ENCODE peak calls at places on chromosome X, in four cellular contexts. J, Q, G and D are unnamed samples. For H3K4me1, the result is how much of the 10 kb centered on the place peaks cover.

GRCh38 chrX:71143508-71143907 is 1.1 kb upstream of the NLGN3 start:
- DNase-seq in J (no peak), Q (no peak), G (no peak), D (no peak)

GRCh38 chrX:153381684-153382532 is 19.2 kb downstream of the PNMA6E start:
- DNase-seq in J (peak), Q (no peak), G (peak), D (peak)

GRCh38 chrX:54483946-54484345 is 12.1 kb downstream of the FGD1 start:
- DNase-seq in J (no peak), Q (no peak), G (no peak), D (no peak)

GRCh38 chrX:132023896-132024386 is 839 bp downstream of the STK26 start:
- DNase-seq in J (peak), Q (no peak), G (peak), D (no peak)

GRCh38 chrX:80285131-80285773 is 135.0 kb upstream of the TENT5D start:
- DNase-seq in J (peak), Q (no peak), G (no peak), D (peak)

GRCh38 chrX:54640721-54641120 is 110.7 kb downstream of the GNL3L start:
- DNase-seq in J (no peak), Q (no peak), G (no peak), D (peak)

GRCh38 chrX:10630320-10630719 is 9.9 kb upstream of the MID1 start:
- DNase-seq in J (no peak), Q (no peak), G (no peak), D (no peak)

GRCh38 chrX:87728024-87728423 is 210.4 kb downstream of the KLHL4 start:
- DNase-seq in J (no peak), Q (no peak), G (peak), D (no peak)

GRCh38 chrX:70969635-70970481 is 39.0 kb upstream of the SLC7A3 start:
- DNase-seq in J (no peak), Q (no peak), G (peak), D (no peak)

GRCh38 chrX:140712413-140713173 is 3.0 kb downstream of the LINC00632 start:
- DNase-seq in J (peak), Q (no peak), G (no peak), D (no peak)

GRCh38 chrX:40085086-40085551 is 12.6 kb downstream of the BCOR start:
- DNase-seq in J (no peak), Q (no peak), G (no peak), D (no peak)

GRCh38 chrX:51892921-51893745 is at the start of gene MAGED1:
- DNase-seq in J (peak), Q (peak), G (no peak), D (peak)

GRCh38 chrX:29388509-29388908 is 801.3 kb downstream of the IL1RAPL1 start:
- DNase-seq in J (no peak), Q (no peak), G (no peak), D (no peak)

GRCh38 chrX:150352114-150352513 is 11.0 kb upstream of the MAMLD1 start:
- DNase-seq in J (no peak), Q (no peak), G (no peak), D (no peak)

GRCh38 chrX:41377624-41378023 is 43.7 kb downstream of the DDX3X start:
- DNase-seq in J (no peak), Q (no peak), G (no peak), D (no peak)

GRCh38 chrX:120462370-120462769 is 6.7 kb downstream of the LAMP2 start:
- DNase-seq in J (no peak), Q (no peak), G (no peak), D (no peak)

GRCh38 chrX:151153086-151153485 is 23.3 kb upstream of the GPR50 start:
- DNase-seq in J (no peak), Q (no peak), G (no peak), D (peak)

GRCh38 chrX:6849711-6850415 is 297.6 kb upstream of the STS start:
- DNase-seq in J (no peak), Q (no peak), G (no peak), D (no peak)

GRCh38 chrX:31555506-31555905 is 483.7 kb upstream of the FTHL17 start:
- DNase-seq in J (no peak), Q (no peak), G (no peak), D (no peak)

GRCh38 chrX:19753368-19753767 is 134.0 kb downstream of the SH3KBP1 start:
- DNase-seq in J (no peak), Q (no peak), G (no peak), D (no peak)
- H3K4me1 ChIP-seq in J (under half), Q (under half), G (under half), D (under half)

GRCh38 chrX:118524344-118524743 is 28.7 kb downstream of the DOCK11 start:
- DNase-seq in J (no peak), Q (no peak), G (no peak), D (no peak)

GRCh38 chrX:118528089-118528753 is 32.6 kb downstream of the DOCK11 start:
- DNase-seq in J (no peak), Q (peak), G (no peak), D (no peak)

GRCh38 chrX:118523920-118524319 is 28.3 kb downstream of the DOCK11 start:
- DNase-seq in J (no peak), Q (no peak), G (no peak), D (no peak)

GRCh38 chrX:118525146-118525725 is 29.6 kb downstream of the DOCK11 start:
- DNase-seq in J (no peak), Q (no peak), G (no peak), D (no peak)

DNA sequence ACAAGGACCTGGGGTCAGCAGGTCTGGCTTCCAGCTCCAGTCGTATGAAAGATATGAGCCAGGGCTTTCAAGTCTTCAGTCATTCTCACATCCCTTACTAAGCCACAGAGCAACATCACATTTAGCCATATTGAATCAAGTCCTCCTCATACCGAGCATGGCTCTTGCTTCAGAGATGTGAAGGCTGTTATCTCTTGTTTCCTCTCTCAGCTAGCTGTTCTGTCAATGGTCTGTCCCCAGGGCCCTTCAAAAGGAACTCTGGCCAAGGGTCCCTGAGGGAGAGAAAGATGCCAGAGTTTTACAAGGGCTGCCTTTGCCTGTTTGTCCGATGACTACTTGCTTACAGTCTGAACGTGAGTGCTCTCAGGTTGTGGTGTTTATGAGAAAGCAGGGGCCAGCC is 30.5 kb downstream of the DOCK11 start:
- DNase-seq in J (no peak), Q (no peak), G (no peak), D (no peak)
- TF ChIP-seq CHD4 in J (no peak), Q (no peak), G (no peak), D (no peak)

DNA sequence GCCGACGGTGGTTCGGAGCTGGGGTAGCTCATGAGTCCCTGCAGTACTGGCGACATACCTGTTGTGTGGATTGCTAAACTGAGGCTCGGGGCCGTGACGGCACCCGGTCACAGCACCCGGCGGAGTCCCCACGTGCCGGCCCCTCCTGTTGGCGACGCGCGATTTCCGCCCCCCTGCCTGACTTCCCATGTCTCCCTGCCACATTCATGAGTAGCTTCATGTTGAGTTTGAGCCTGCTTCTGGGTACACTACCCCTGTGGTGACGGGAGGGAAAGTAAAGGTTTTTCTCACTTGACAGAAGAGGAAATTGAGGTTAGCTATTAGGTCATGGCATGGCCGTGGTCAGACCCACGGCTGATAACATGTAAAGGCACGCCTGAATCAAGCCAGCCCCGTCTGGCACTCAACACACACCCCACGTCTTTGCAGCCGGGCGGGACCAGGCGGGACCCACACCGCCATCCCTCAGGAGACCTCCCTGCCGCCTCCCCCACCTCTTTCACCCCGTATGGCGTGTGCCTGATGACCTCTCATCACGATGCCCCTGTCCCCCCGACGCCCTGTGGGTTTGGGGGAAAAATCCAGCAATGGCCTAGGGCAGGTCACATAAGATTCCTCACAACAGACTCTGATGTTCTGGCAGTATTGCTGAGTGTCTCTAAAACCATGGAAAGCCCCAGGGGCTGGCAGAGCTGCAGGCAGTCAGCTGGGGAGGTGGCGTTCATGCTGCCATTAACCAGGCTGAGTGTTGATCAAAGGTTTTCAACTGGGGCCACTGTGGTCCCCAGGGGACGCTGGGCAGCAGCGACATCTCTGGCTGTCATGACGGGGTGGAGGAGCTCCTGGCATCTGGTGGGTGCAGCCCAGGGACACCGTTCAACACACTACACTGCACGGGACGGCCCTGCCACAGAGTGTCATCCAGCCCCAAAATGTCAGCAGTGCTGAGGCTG is 29.2 kb downstream of the P2RY8 start:
- DNase-seq in J (no peak), Q (peak), G (no peak), D (no peak)
- H3K4me1 ChIP-seq in J (under half), Q (under half), G (under half), D (under half)

GRCh38 chrX:69158166-69159040 is 6.8 kb downstream of the PJA1 start:
- DNase-seq in J (peak), Q (no peak), G (peak), D (peak)
- TF ChIP-seq CHD4 in J (no peak), Q (no peak), G (no peak), D (no peak)

DNA sequence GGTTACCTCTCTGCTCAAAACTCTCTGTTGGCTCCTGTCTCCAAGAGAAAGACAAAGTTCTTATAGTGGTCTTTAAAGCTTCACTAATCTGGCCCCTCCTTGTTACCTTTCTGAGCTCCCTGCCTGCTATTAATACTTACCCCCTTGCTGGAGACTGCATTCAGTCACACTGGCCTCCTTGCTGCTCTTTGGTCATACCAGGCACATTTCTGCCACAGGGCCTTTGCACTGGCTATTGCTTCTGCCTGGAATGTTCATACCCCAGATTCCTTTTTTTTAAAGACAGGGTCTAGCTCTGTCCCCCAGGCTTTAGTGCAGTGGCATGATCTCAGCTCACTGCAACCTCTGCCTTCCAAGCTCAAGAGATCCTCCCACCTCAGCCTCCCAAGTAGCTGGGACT is 15.9 kb upstream of the RAB9A start:
- DNase-seq in J (no peak), Q (no peak), G (no peak), D (no peak)
- H3K4me1 ChIP-seq in J (under half), Q (under half), G (under half), D (under half)

DNA sequence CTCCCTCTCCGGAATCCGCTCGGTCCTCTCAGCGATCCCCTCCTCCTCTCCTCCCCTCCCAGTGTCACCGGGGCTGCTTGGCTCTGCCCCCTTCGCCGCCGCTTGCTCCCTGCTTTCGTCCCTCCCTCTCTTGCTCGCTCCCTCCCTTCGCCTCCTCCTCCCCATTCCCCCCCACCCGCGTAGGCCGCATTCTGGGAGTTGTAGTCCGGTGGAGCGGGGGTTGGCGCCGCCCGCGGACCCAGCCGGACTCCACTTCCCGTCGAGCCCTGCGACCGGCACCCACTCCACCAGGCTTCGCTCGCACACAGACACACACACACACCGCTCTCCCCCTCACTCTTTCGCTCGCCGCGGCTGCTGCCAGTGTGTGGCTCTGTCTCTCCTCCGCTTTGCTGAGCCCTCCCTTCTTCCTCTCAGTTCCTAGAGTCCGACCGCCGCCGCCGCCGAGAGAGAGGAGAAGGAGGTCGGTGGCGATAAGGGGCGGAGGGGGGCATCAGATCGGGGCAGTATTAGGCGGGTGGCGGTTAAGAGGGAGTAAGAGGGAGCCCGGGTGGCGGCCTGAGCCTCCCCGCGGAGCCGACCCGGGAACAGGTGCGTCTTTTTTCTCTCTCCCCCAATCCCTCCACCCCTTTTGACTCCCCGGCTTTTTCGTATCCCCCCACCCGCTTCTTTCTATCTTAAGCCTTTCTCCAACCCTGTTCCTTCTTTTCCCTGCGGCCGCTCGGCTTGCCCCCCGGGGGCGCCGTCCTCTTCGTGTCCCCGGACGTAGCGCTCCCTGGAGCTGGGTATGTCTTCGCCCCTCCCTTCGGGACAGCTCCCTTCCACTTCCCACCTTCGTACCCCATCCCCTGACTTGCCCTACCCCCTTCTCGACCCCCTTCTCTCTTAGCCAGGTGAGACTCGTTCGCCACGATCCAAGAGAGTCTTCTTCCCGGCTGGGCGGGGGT is at the start of gene BCORL1:
- DNase-seq in J (peak), Q (peak), G (peak), D (peak)
- TF ChIP-seq CHD4 in J (no peak), Q (no peak), G (no peak), D (no peak)

GRCh38 chrX:13013353-13014110 is 30.9 kb downstream of the FAM9C start:
- DNase-seq in J (no peak), Q (no peak), G (no peak), D (no peak)
- H3K4me1 ChIP-seq in J (half or more), Q (half or more), G (under half), D (under half)